ENCODE peak calls at places on chromosomes 11 and 22, in four cellular contexts. One of them, this sample, is unnamed.

GRCh38 chr22:50169181-50169759 is 1.3 kb upstream of the PANX2 start:
- DNase-seq in left ventricle myocardium inferior: no peak
- DNase-seq in spleen: peak; percentile 75
- DNase-seq in CD8-positive, alpha-beta T cell: no peak
- DNase-seq in this sample: no peak

GRCh38 chr22:44314425-44315067 is 1.8 kb upstream of the SHISAL1 start:
- DNase-seq in left ventricle myocardium inferior: no peak
- DNase-seq in spleen: no peak
- DNase-seq in CD8-positive, alpha-beta T cell: no peak
- DNase-seq in this sample: no peak

GRCh38 chr22:42862045-42862734 is 5.1 kb upstream of the ARFGAP3 start:
- DNase-seq in left ventricle myocardium inferior: no peak
- DNase-seq in spleen: no peak
- DNase-seq in CD8-positive, alpha-beta T cell: no peak
- DNase-seq in this sample: no peak

GRCh38 chr11:65880844-65881421 is 1.3 kb downstream of the CTSW start:
- DNase-seq in left ventricle myocardium inferior: no peak
- DNase-seq in spleen: peak; percentile 73
- DNase-seq in CD8-positive, alpha-beta T cell: no peak
- DNase-seq in this sample: no peak

GRCh38 chr11:86116386-86116726 is 47.5 kb upstream of the PICALM start:
- DNase-seq in left ventricle myocardium inferior: no peak
- DNase-seq in spleen: no peak
- DNase-seq in CD8-positive, alpha-beta T cell: no peak
- DNase-seq in this sample: peak; percentile 23

GRCh38 chr11:2779499-2779980 is 79.7 kb upstream of the KCNQ1OT1 start:
- DNase-seq in left ventricle myocardium inferior: no peak
- DNase-seq in spleen: no peak
- DNase-seq in CD8-positive, alpha-beta T cell: no peak
- DNase-seq in this sample: no peak

GRCh38 chr11:76510060-76511047 is 65.5 kb downstream of the EMSY start:
- DNase-seq in left ventricle myocardium inferior: no peak
- DNase-seq in spleen: no peak
- DNase-seq in CD8-positive, alpha-beta T cell: no peak
- DNase-seq in this sample: no peak

GRCh38 chr11:112724194-112724790 is 236.9 kb upstream of the NCAM1 start:
- DNase-seq in left ventricle myocardium inferior: no peak
- DNase-seq in spleen: no peak
- DNase-seq in CD8-positive, alpha-beta T cell: no peak
- DNase-seq in this sample: no peak

GRCh38 chr11:117816151-117816741 is 8.3 kb downstream of the FXYD2 start:
- DNase-seq in left ventricle myocardium inferior: no peak
- DNase-seq in spleen: peak; percentile 83
- DNase-seq in CD8-positive, alpha-beta T cell: no peak
- DNase-seq in this sample: no peak

GRCh38 chr22:32158712-32159533 is at the start of gene C22orf42:
- DNase-seq in left ventricle myocardium inferior: no peak
- DNase-seq in spleen: no peak
- DNase-seq in CD8-positive, alpha-beta T cell: no peak
- DNase-seq in this sample: no peak

GRCh38 chr11:75241906-75242644 is 1.5 kb downstream of the TPBGL start:
- DNase-seq in left ventricle myocardium inferior: no peak
- DNase-seq in spleen: no peak
- DNase-seq in CD8-positive, alpha-beta T cell: no peak
- DNase-seq in this sample: no peak

GRCh38 chr11:8805256-8805655 is 105.7 kb upstream of the AKIP1 start:
- DNase-seq in left ventricle myocardium inferior: no peak
- DNase-seq in spleen: no peak
- DNase-seq in CD8-positive, alpha-beta T cell: no peak
- DNase-seq in this sample: no peak

GRCh38 chr11:131754671-131755070 is 384.3 kb downstream of the NTM start:
- DNase-seq in left ventricle myocardium inferior: no peak
- DNase-seq in spleen: no peak
- DNase-seq in CD8-positive, alpha-beta T cell: no peak
- DNase-seq in this sample: no peak

GRCh38 chr11:118792642-118793124 is 1.7 kb upstream of the DDX6 start:
- DNase-seq in left ventricle myocardium inferior: peak; percentile 49
- DNase-seq in spleen: peak; percentile 84
- DNase-seq in CD8-positive, alpha-beta T cell: peak; percentile 61
- DNase-seq in this sample: peak; percentile 89

GRCh38 chr22:41848468-41848867 is 15.6 kb downstream of the SREBF2 start:
- DNase-seq in left ventricle myocardium inferior: peak; percentile 41
- DNase-seq in spleen: peak; percentile 85
- DNase-seq in CD8-positive, alpha-beta T cell: no peak
- DNase-seq in this sample: no peak

GRCh38 chr11:1881442-1882264 is 10.0 kb downstream of the PRR33 start:
- DNase-seq in left ventricle myocardium inferior: peak; percentile 79
- DNase-seq in spleen: peak; percentile 91
- DNase-seq in CD8-positive, alpha-beta T cell: peak; percentile 10
- DNase-seq in this sample: no peak

DNA sequence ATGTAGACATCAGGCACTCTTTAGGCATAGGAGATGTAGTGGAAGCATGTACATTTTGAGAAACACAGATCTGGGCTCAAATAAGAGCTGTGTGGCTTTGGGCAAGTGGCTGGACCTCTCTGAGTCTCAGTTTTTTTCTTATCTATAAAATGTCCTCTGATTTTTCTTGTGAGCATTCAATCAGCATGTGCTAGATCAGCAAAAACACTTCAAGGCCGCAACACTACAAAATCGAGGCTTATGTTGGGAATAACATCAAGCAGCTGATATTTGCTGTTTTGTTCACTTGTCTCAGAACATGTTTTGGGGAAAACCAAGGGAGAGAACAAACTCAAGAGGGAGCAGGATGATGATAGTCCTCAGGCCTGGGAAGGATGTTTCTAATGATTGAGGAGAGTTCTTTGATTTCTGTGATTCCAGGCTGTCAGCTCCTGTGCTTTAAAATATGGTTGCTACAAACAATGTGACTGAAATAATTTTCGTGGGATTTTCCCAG is at the start of gene OR4X1:
- DNase-seq in left ventricle myocardium inferior: no peak
- DNase-seq in spleen: no peak
- DNase-seq in CD8-positive, alpha-beta T cell: no peak
- DNase-seq in this sample: no peak
- H3K9me3 ChIP-seq in left ventricle myocardium inferior: peaks cover 11% of the 10 kb centered on the region
- H3K9me3 ChIP-seq in spleen: no peaks in the 10 kb centered on the region
- H3K9me3 ChIP-seq in CD8-positive, alpha-beta T cell: no peaks in the 10 kb centered on the region
- H3K9me3 ChIP-seq in this sample: no peaks in the 10 kb centered on the region

DNA sequence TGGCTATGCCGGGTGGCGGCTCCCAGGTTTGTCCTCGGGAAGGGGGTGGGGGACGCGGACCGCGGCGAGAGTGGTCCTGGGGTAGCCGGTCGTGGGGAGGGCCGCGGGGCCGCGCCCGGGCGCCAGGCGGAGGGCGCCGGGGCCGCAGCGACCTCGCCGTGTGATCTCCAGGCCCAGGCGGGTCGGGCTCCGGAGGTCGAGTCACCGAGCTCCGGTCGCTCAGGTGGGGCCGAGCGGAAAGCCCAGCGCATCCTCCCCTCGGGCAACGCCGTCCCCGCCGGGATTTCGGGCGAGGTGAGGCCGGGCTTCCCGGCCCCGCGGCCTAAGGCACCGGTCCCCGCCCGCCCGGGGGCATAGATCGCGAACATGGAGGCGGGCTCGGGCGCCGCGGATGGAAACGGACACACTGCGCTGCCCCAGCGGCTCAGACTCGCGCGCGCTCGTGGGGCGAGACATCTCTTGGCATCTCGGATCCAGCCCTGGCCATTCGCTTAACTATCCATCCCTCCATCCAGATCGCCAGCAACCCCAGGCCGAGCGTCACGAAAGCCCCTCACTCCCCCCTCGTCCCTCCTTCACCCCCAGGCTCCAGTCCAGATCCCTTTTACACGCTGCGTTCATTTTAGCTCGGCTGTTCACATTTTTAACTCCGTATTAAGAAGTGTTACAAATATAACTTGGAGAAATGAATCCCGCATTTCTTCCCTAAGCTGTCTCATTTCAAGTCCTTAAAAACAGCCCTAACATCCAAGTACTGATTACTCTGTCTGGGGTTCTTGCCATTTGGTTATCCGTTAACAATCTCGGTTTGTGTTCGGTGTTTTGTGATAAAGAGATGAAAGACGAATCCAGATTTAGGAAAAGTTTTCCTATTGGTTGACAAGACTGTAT is 460 bp downstream of the ZC3H12C start:
- DNase-seq in left ventricle myocardium inferior: peak; percentile 74
- DNase-seq in spleen: peak; percentile 85
- DNase-seq in CD8-positive, alpha-beta T cell: no peak
- DNase-seq in this sample: peak; percentile 7
- H3K4me3 ChIP-seq in left ventricle myocardium inferior: peak overlapping the region; percentile 79
- H3K4me3 ChIP-seq in spleen: peak overlapping the region; percentile 44
- H3K4me3 ChIP-seq in CD8-positive, alpha-beta T cell: no peak overlapping the region
- H3K4me3 ChIP-seq in this sample: peak overlapping the region; percentile 72

GRCh38 chr11:70914496-70914895 is 337.9 kb downstream of the SHANK2 start:
- DNase-seq in left ventricle myocardium inferior: no peak
- DNase-seq in spleen: no peak
- DNase-seq in CD8-positive, alpha-beta T cell: no peak
- DNase-seq in this sample: no peak

GRCh38 chr11:70910835-70911234 is 341.5 kb downstream of the SHANK2 start:
- DNase-seq in left ventricle myocardium inferior: no peak
- DNase-seq in spleen: peak; percentile 9
- DNase-seq in CD8-positive, alpha-beta T cell: no peak
- DNase-seq in this sample: no peak

GRCh38 chr11:70913715-70914231 is 338.6 kb downstream of the SHANK2 start:
- DNase-seq in left ventricle myocardium inferior: no peak
- DNase-seq in spleen: peak; percentile 50
- DNase-seq in CD8-positive, alpha-beta T cell: no peak
- DNase-seq in this sample: no peak

GRCh38 chr11:70915158-70915795 is 337.1 kb downstream of the SHANK2 start:
- DNase-seq in left ventricle myocardium inferior: no peak
- DNase-seq in spleen: peak; percentile 50
- DNase-seq in CD8-positive, alpha-beta T cell: no peak
- DNase-seq in this sample: no peak

GRCh38 chr11:70912226-70912840 is 340.0 kb downstream of the SHANK2 start:
- DNase-seq in left ventricle myocardium inferior: no peak
- DNase-seq in spleen: peak; percentile 21
- DNase-seq in CD8-positive, alpha-beta T cell: no peak
- DNase-seq in this sample: no peak
- H3K9me3 ChIP-seq in left ventricle myocardium inferior: no peaks in the 10 kb centered on the region
- H3K9me3 ChIP-seq in spleen: no peaks in the 10 kb centered on the region
- H3K9me3 ChIP-seq in CD8-positive, alpha-beta T cell: no peaks in the 10 kb centered on the region
- H3K9me3 ChIP-seq in this sample: no peaks in the 10 kb centered on the region

GRCh38 chr11:20000393-20001134 is 159.7 kb downstream of the DBX1 start:
- DNase-seq in left ventricle myocardium inferior: peak; percentile 51
- DNase-seq in spleen: no peak
- DNase-seq in CD8-positive, alpha-beta T cell: no peak
- DNase-seq in this sample: no peak
- H3K4me3 ChIP-seq in left ventricle myocardium inferior: no peak overlapping the region
- H3K4me3 ChIP-seq in spleen: no peak overlapping the region
- H3K4me3 ChIP-seq in CD8-positive, alpha-beta T cell: no peak overlapping the region
- H3K4me3 ChIP-seq in this sample: no peak overlapping the region

GRCh38 chr22:19630614-19631013 is 83.7 kb upstream of the SEPTIN5 start:
- DNase-seq in left ventricle myocardium inferior: no peak
- DNase-seq in spleen: no peak
- DNase-seq in CD8-positive, alpha-beta T cell: no peak
- DNase-seq in this sample: no peak
- H3K9me3 ChIP-seq in left ventricle myocardium inferior: no peaks in the 10 kb centered on the region
- H3K9me3 ChIP-seq in spleen: no peaks in the 10 kb centered on the region
- H3K9me3 ChIP-seq in CD8-positive, alpha-beta T cell: no peaks in the 10 kb centered on the region
- H3K9me3 ChIP-seq in this sample: no peaks in the 10 kb centered on the region

DNA sequence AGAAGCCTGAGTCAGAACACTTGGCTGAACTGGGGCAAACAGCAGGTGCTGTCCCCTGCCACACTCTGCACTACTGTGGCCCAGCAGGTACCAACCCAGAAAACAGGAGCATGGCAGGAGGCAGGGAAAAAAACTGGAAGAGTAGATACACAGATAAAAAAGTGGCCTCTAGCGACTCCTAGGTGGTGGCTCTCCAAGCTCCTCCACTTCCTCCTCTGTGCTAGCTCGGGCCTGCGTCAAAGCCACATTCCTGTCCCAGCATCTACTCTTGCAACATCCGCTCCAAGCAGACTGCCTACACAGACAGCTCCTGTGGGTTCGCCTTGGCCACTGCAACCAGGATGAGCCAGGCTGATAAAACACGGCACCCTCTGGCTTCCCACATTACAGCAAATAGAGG is 6.9 kb downstream of the OR8B12 start:
- DNase-seq in left ventricle myocardium inferior: peak; percentile 30
- DNase-seq in spleen: no peak
- DNase-seq in CD8-positive, alpha-beta T cell: no peak
- DNase-seq in this sample: no peak
- H3K4me3 ChIP-seq in left ventricle myocardium inferior: no peak overlapping the region
- H3K4me3 ChIP-seq in spleen: no peak overlapping the region
- H3K4me3 ChIP-seq in CD8-positive, alpha-beta T cell: no peak overlapping the region
- H3K4me3 ChIP-seq in this sample: no peak overlapping the region

GRCh38 chr22:47327241-47327640 is 564.8 kb downstream of the TBC1D22A start:
- DNase-seq in left ventricle myocardium inferior: no peak
- DNase-seq in spleen: no peak
- DNase-seq in CD8-positive, alpha-beta T cell: no peak
- DNase-seq in this sample: no peak
- H3K9me3 ChIP-seq in left ventricle myocardium inferior: peaks cover 5% of the 10 kb centered on the region
- H3K9me3 ChIP-seq in spleen: peaks cover 7% of the 10 kb centered on the region
- H3K9me3 ChIP-seq in CD8-positive, alpha-beta T cell: no peaks in the 10 kb centered on the region
- H3K9me3 ChIP-seq in this sample: no peaks in the 10 kb centered on the region

GRCh38 chr11:107929611-107930200 is 1.5 kb downstream of the RAB39A start:
- DNase-seq in left ventricle myocardium inferior: no peak
- DNase-seq in spleen: no peak
- DNase-seq in CD8-positive, alpha-beta T cell: no peak
- DNase-seq in this sample: no peak
- H3K4me3 ChIP-seq in left ventricle myocardium inferior: peak overlapping the region; percentile 58
- H3K4me3 ChIP-seq in spleen: no peak overlapping the region
- H3K4me3 ChIP-seq in CD8-positive, alpha-beta T cell: no peak overlapping the region
- H3K4me3 ChIP-seq in this sample: no peak overlapping the region

DNA sequence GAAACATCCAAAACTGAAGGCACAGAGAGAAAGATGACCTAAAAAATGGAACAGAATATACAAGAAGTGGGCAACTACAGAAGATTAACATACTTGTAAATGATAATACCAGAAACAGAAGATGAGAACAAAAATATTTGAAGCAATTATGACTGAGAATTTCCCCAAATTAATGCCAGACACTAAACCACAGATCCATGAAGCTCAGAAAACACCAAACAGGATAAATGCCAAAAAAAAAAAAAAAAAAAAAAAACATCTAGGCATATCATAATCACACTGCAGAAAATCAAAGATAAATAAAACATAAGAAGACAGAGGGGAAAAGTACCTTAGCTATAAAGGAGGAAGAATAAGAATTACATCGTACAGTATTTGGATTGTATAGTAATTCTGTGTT is 65.3 kb downstream of the JAM3 start:
- DNase-seq in left ventricle myocardium inferior: no peak
- DNase-seq in spleen: no peak
- DNase-seq in CD8-positive, alpha-beta T cell: no peak
- DNase-seq in this sample: no peak
- H3K9me3 ChIP-seq in left ventricle myocardium inferior: peaks cover 41% of the 10 kb centered on the region
- H3K9me3 ChIP-seq in spleen: peaks cover 40% of the 10 kb centered on the region
- H3K9me3 ChIP-seq in CD8-positive, alpha-beta T cell: no peaks in the 10 kb centered on the region
- H3K9me3 ChIP-seq in this sample: peaks cover 17% of the 10 kb centered on the region

This sample was measured in CD4-positive, CD25-positive, alpha-beta regulatory T cell.